ENCODE peak calls at places on chromosomes 7 and 10, in seven cellular contexts. C, J, F, D, L, O and T are unnamed samples. For H3K4me1 and H3K36me3, the result is how much of the 10 kb centered on the place peaks cover.

GRCh38 chr7:70738080-70738479 is 393.9 kb upstream of the GALNT17 start:
- DNase-seq in J (no peak), D (no peak), F (peak), C (no peak), L (no peak), O (peak), T (peak)

GRCh38 chr10:95234951-95235350 is 40.9 kb downstream of the ACSM6 start:
- DNase-seq in C (no peak), O (no peak), J (no peak), L (no peak), F (no peak), D (no peak), T (no peak)

GRCh38 chr7:66921396-66921917 is 432 bp downstream of the TMEM248 start:
- DNase-seq in L (peak), D (peak), F (peak), C (no peak), O (peak), J (no peak), T (peak)

GRCh38 chr10:9009505-9009904 is 955.0 kb downstream of the GATA3 start:
- DNase-seq in L (no peak), O (no peak), D (no peak), C (no peak), F (no peak), J (no peak), T (no peak)

GRCh38 chr10:104291439-104291951 is 22.5 kb downstream of the GSTO2 start:
- DNase-seq in D (peak), C (peak), O (peak), J (peak), F (peak), L (peak), T (peak)

GRCh38 chr7:117567781-117568180 is 88.0 kb downstream of the CFTR start:
- DNase-seq in O (no peak), F (no peak), D (no peak), J (no peak), C (no peak), L (no peak), T (no peak)

GRCh38 chr7:381211-382117 is 91.5 kb downstream of the FOXL3 start:
- DNase-seq in D (peak), L (no peak), C (peak), O (peak), J (peak), F (no peak), T (no peak)

GRCh38 chr7:30804078-30804661 is 33.0 kb downstream of the MINDY4 start:
- DNase-seq in F (no peak), D (no peak), C (no peak), O (no peak), J (no peak), L (no peak), T (no peak)

GRCh38 chr7:38574121-38574520 is 57.1 kb downstream of the AMPH start:
- DNase-seq in J (no peak), F (no peak), C (no peak), L (no peak), D (no peak), O (no peak), T (no peak)

GRCh38 chr10:107546239-107546638 is 381.7 kb upstream of the SORCS1 start:
- DNase-seq in D (no peak), C (no peak), F (no peak), L (no peak), J (no peak), O (no peak), T (no peak)

DNA sequence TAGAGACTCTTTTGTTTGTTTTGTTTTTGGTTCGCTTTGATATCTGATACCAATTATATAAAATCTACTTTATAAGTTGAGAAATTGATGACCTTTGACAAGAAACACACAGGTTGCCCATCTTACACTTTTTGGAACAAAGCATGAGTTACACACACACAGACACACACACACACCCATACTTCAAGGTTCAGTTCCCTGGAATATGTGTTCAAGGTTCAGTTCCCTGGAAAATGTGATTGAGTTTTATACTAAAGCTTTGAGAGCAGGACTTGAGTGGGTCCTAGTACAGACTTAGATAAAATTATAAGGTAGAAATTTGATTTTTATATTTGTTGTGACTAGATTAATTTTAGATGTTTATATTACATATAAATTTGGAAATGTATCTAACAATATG is 134.2 kb upstream of the PRR15 start:
- DNase-seq in L (no peak), F (no peak), D (no peak), C (no peak), J (no peak), O (no peak), T (no peak)
- H3K4me1 ChIP-seq in L (under half), F (under half), D (under half), C (under half), J (under half), O (under half), T (under half)

GRCh38 chr10:68759223-68759863 is 38.3 kb downstream of the CCAR1 start:
- DNase-seq in C (no peak), D (no peak), L (no peak), O (no peak), J (no peak), F (no peak), T (no peak)
- H3K36me3 ChIP-seq in C (half or more), D (half or more), L (half or more), O (half or more), J (half or more), F (under half), T (half or more)

GRCh38 chr7:150367187-150367510 is 1.5 kb upstream of the REPIN1 start:
- DNase-seq in J (no peak), F (no peak), O (no peak), D (no peak), C (no peak), L (peak), T (no peak)
- H3K4me1 ChIP-seq in J (under half), F (under half), O (under half), D (under half), C (under half), L (half or more), T (under half)

GRCh38 chr10:385571-386300 is 250.5 kb downstream of the ZMYND11 start:
- DNase-seq in F (no peak), D (peak), L (no peak), J (no peak), C (peak), O (no peak), T (no peak)
- H3K36me3 ChIP-seq in F (under half), D (half or more), L (under half), J (under half), C (half or more), O (under half), T (under half)

DNA sequence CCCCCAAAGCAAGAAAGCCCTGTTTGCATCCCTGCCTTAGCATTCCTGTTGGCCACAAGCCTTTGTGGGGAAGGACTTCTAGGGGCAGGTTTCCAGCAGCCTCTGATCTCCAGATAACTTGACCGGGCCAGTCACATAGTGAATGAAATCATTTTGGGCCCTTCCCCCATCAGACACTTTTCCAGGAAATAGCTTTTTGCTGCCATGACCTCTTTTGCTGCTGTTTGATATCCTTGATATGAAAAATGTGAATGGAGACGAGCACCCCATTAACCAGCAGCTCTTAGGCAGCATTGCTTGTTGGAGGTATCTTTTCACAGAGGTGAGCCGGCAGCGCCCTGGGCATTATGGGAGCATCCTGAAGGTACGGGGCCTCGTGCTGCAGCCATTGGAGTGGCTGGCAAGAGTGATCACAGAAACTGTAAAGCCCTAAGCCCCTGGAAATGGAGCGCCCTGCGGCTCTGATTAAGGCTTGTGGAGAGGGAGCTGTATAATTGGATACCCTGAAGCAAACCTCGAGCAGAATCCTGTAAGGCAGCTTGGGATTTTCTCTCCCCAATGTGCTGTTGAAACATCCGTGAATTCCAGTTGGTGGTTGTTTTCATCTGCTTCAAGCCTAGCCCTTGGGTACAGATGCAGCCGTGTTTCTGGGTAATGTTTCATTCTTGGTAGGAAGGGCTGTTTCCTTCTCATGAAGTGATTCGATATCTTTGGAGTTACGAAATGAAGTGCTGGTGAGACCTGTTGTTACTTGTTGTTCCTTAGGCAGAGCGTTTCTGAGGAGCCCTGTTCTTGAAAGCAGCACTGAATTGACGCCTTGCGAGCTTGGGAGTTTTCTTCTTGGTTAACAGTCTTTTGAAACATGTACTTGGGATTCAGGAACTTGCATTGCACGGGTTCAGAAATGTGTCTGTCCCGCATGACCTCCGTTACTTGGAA is 179.0 kb downstream of the PTEN start:
- DNase-seq in O (peak), J (no peak), F (peak), D (no peak), L (peak), C (no peak), T (no peak)
- H3K4me1 ChIP-seq in O (under half), J (under half), F (under half), D (under half), L (half or more), C (under half), T (under half)

GRCh38 chr10:23111679-23112286 is 16.4 kb downstream of the MSRB2 start:
- DNase-seq in C (no peak), F (no peak), L (no peak), D (no peak), J (no peak), O (no peak), T (no peak)

GRCh38 chr10:23116696-23117095 is 21.3 kb downstream of the MSRB2 start:
- DNase-seq in L (no peak), O (no peak), D (no peak), J (no peak), F (no peak), C (no peak), T (no peak)

GRCh38 chr10:23120001-23120934 is 24.9 kb downstream of the MSRB2 start:
- DNase-seq in C (no peak), O (no peak), D (no peak), L (no peak), F (no peak), J (no peak), T (no peak)

GRCh38 chr10:23110722-23111660 is 15.6 kb downstream of the MSRB2 start:
- DNase-seq in J (no peak), C (no peak), D (no peak), F (no peak), O (no peak), L (no peak), T (no peak)

DNA sequence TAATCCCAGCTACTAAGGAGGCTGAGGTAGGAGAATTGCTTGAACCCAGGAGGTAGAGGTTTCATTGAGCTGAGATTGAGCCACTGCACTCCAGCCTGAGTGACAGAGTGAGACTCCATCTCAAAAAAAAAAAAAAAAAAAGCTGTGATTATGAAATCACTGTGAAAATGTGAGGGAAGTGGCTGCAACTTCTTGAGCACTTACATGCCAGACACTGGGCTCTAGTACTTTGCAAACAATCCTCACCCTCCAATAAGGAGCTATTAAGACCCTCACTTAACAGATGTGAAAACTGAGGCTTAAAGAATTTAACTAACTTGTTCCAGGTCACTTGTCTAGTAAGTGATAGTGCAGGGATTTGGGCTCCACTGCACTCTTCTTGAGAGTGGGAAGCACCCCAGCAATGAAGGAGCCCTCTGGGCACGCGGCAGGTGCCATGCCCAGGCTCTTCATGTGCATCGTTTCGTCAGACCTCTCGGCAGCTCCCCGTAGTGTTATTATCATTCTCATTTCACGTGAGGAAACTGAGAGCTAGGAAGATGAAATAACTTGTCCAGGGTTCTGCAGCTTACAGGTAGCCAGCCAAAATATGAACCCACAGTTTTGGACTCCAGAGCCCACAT is 19.0 kb downstream of the MSRB2 start:
- DNase-seq in O (peak), C (no peak), F (no peak), J (no peak), D (no peak), L (no peak), T (no peak)
- H3K36me3 ChIP-seq in O (under half), C (under half), F (under half), J (under half), D (half or more), L (under half), T (under half)

DNA sequence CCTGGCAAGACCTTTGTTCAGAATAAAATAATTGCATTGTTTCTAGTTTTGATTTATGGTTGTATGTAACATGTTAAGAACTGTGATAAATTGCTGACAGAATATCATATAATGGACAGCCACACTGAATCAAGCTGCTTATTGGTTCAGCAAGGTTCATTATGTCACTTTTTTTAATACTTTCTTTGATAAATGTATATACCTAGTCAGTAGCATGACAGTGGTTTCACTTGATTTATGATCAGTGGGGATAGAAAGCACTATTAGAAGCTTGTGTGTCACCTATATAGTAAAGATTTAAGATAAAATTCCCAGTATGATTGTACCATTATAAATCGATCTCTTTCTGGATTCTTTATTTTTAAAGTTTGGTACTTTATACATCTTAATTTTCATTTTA is 4.5 kb downstream of the BUB3 start:
- DNase-seq in O (no peak), J (no peak), F (no peak), D (no peak), C (no peak), L (no peak), T (no peak)
- H3K4me1 ChIP-seq in O (under half), J (under half), F (under half), D (under half), C (under half), L (half or more), T (under half)

GRCh38 chr7:23404546-23405239 is 65.6 kb downstream of the IGF2BP3 start:
- DNase-seq in J (no peak), F (no peak), C (no peak), O (no peak), D (no peak), L (no peak), T (no peak)

GRCh38 chr7:23405240-23405618 is 65.1 kb downstream of the IGF2BP3 start:
- DNase-seq in J (no peak), F (no peak), D (no peak), O (no peak), C (no peak), L (no peak), T (no peak)

GRCh38 chr7:23403970-23404369 is 66.3 kb downstream of the IGF2BP3 start:
- DNase-seq in O (no peak), F (no peak), D (no peak), J (no peak), C (no peak), L (no peak), T (no peak)
- H3K36me3 ChIP-seq in O (under half), F (under half), D (under half), J (under half), C (under half), L (under half), T (under half)